ENCODE peak calls at places on chromosome 9, in four cellular contexts. K is GM12892, R is ovary, N is A549. T is an unnamed sample.

GRCh38 chr9:101601904-101602765 is 7.4 kb upstream of the PPP3R2 start:
- DNase-seq in K (no peak), R (no peak), N (peak), T (peak)

GRCh38 chr9:15246688-15247087 is 60.3 kb downstream of the TTC39B start:
- DNase-seq in K (no peak), R (no peak), N (no peak), T (no peak)

GRCh38 chr9:18675345-18675744 is 201.4 kb downstream of the ADAMTSL1 start:
- DNase-seq in K (no peak), R (no peak), N (no peak), T (no peak)

GRCh38 chr9:92746567-92747458 is 17.8 kb downstream of the BICD2 start:
- DNase-seq in K (no peak), R (no peak), N (no peak), T (no peak)

GRCh38 chr9:34463098-34463900 is 4.7 kb downstream of the DNAI1 start:
- DNase-seq in K (no peak), R (no peak), N (peak), T (peak)

GRCh38 chr9:89940625-89941024 is 335.8 kb downstream of the GADD45G start:
- DNase-seq in K (no peak), R (no peak), N (no peak), T (peak)

GRCh38 chr9:35910613-35911488 is 1.6 kb downstream of the SPAAR start:
- DNase-seq in K (no peak), R (no peak), N (peak), T (no peak)

GRCh38 chr9:12740845-12741244 is 34.0 kb upstream of the LURAP1L start:
- DNase-seq in K (no peak), R (no peak), N (no peak), T (no peak)

GRCh38 chr9:134591082-134591571 is 50.5 kb upstream of the COL5A1 start:
- DNase-seq in K (no peak), R (no peak), N (no peak), T (no peak)

GRCh38 chr9:87157366-87158031 is 210.2 kb upstream of the GAS1 start:
- DNase-seq in K (no peak), R (no peak), N (no peak), T (no peak)

GRCh38 chr9:132854832-132855231 is 23.3 kb downstream of the AK8 start:
- DNase-seq in K (no peak), R (no peak), N (no peak), T (no peak)

GRCh38 chr9:93667006-93667405 is 90.6 kb downstream of the PHF2 start:
- DNase-seq in K (no peak), R (no peak), N (no peak), T (no peak)

GRCh38 chr9:129463477-129463876 is 157.4 kb downstream of the C9orf50 start:
- DNase-seq in K (no peak), R (no peak), N (no peak), T (no peak)

GRCh38 chr9:135181336-135181735 is 93.9 kb downstream of the OLFM1 start:
- DNase-seq in K (no peak), R (no peak), N (no peak), T (no peak)

GRCh38 chr9:99221266-99221622 is 498 bp downstream of the ALG2 start:
- DNase-seq in K (no peak), R (no peak), N (peak), T (peak)

GRCh38 chr9:99221623-99222415 is at the start of the genes ALG2 and SEC61B:
- DNase-seq in K (peak), R (peak), N (peak), T (peak)

GRCh38 chr9:99226054-99226453 is 4.0 kb downstream of the SEC61B start:
- DNase-seq in K (no peak), R (no peak), N (no peak), T (no peak)

GRCh38 chr9:99224445-99224844 is 2.4 kb downstream of the SEC61B start:
- DNase-seq in K (no peak), R (no peak), N (no peak), T (no peak)

DNA sequence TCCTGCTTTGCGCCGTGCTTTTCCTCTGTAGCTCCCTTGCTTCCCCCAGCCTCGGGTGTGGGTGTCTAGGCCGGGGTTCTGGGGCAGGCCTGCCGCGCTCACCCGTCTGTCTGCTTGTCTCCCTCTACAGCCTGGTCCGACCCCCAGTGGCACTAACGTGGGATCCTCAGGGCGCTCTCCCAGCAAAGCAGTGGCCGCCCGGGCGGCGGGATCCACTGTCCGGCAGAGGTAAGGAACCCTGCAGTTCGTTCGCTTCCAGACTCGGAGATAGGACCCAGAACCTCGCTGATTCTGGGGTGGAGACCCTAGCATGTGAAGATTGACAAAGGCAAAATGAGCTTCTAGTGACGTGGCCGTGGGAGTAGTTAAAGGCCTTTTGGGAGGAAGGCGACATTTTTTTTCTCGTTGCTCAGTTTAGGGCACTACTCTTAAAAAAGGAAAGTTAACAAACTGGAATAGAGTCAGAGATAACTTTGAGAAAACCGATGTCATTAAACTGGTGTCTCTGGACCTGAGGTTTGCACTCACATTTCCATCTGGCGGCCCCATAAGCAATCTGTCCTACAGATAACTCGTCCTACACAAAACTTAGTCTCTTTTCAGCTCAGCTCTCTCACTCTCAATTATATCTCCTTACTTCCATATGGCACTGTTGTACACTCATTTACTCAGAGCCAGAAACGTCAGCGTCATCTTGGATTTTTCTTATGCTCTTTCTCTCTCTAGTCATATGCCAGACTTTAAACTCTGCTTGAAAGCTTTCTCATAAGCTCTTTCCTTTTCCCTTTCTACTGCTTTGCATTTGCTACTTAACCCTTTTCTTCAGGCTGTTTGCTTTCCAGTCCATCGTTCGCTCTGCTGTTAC is 566 bp downstream of the SEC61B start:
- DNase-seq in K (no peak), R (no peak), N (no peak), T (no peak)
- TF ChIP-seq POLR2A in K (no peak), R (no peak), N (no peak), T (no peak)

GRCh38 chr9:272251-273213 is 57.9 kb downstream of the DOCK8 start:
- DNase-seq in K (peak), R (no peak), N (no peak), T (no peak)
- TF ChIP-seq POLR2A in K (peak), R (no peak), N (no peak), T (no peak)

GRCh38 chr9:127785933-127786772 is at the start of gene CDK9:
- DNase-seq in K (peak), R (peak), N (peak), T (peak)
- TF ChIP-seq POLR2A in K (peak), R (peak), N (peak), T (peak)

DNA sequence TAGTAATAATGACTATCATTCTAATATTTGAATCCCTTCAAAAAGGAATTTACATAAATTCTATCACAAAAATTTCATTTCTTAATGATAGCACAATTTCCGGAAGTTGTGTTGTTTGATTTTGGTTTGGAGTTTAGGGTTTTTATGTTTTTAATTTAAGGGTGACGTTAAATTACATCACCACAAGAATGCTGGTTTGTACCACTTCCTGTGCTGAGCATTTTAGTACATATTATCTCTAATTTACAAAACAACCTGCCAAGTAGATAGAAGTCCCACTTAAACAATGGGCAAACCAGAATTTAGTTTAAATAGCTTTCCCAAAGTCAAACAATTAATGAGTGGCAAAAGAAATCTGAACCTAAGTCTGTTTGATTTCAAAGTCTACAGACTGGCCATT is 63.4 kb downstream of the DENND1A start:
- DNase-seq in K (no peak), R (no peak), N (no peak), T (no peak)
- TF ChIP-seq POLR2A in K (no peak), R (no peak), N (no peak), T (no peak)

GRCh38 chr9:137460363-137461315 is 1.5 kb upstream of the NSMF start:
- DNase-seq in K (no peak), R (peak), N (no peak), T (no peak)

GRCh38 chr9:137459601-137460362 is 648 bp upstream of the NSMF start:
- DNase-seq in K (no peak), R (peak), N (no peak), T (no peak)

GRCh38 chr9:137458194-137459146 is 664 bp downstream of the NSMF start:
- DNase-seq in K (no peak), R (peak), N (no peak), T (no peak)

GRCh38 chr9:137457406-137458193 is 1.5 kb downstream of the NSMF start:
- DNase-seq in K (no peak), R (peak), N (no peak), T (no peak)

GRCh38 chr9:137459147-137459600 is at the start of gene NSMF:
- DNase-seq in K (peak), R (peak), N (peak), T (peak)
- TF ChIP-seq POLR2A in K (peak), R (peak), N (peak), T (peak)

DNA sequence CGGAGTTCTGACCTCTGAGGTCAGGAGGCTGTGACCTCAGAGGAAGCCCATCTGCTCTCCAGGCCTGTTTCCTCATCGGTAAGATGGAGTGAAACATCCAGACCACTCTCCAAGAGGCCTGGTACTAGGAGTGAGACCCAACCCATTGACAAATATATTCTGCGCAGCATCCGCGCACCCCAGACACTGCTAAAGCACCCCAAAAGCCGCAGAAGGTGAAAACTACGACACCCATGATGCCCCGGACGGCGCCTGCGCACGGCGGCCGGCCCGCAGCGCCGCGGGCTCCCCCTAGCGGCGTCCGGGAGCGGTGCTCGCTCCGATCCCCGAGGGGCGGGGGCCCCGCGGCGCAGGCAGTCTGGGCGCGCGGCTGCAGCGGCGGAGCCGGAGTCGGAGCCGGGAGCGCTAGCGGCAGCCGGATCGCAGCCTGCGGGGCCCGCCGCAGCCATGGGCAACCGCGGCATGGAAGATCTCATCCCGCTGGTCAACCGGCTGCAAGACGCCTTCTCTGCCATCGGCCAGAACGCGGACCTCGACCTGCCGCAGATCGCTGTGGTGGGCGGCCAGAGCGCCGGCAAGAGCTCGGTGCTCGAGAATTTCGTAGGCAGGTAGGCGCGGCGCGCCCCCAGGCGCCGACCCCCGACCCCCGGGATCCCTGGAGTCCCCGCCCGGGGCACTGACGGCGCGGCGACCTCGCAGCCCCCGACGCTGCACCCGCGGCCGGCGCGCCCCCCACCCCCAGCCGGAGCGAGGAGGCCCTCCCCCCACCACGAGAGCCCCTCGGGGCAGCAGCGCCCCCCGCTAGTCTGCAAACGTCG is at the start of gene DNM1:
- DNase-seq in K (peak), R (peak), N (peak), T (peak)
- TF ChIP-seq POLR2A in K (no peak), R (no peak), N (peak), T (peak)

DNA sequence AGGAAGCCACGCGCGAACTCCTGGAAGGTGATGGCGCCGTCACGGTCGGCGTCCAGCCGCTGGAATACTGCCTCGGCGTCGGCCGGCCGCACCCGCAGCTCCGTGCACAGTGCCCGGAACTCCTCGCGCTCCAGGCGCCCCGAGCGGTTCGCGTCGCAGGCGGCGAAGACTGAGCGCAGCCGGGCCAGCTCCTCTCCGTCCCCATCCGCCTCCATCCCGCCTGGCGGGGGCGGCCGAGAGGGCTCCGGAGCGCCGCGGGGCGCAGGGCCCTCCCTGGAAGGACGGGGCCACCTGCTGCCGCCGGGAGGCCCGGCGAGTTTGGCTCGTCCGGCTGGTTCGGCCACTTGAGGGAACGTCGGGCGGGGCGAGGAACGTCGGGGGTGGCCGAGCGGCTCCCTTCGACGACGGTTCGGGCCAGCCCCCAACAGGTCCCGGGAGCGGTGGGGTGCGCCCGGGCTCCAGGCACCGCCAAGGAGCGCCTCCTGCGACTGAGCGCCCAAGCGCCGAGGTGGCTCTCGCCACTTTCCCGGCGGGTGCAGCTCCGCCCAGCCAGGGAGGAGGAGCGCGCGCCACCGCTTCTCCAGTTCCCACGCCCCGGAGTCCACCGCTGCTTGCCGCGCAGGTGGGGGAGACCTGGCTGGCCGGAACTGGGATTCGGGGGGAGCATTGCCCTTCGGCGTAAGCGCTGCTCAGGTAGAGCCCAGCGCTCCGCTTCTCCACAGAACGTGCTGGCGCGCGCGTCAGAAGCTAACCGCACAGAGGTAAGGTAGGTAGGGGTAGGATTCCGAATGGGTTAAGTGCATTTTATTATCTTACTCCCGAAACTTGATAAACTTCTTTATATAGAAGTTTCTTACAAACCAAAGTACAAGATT is at the start of gene RASEF:
- DNase-seq in K (no peak), R (no peak), N (peak), T (no peak)
- TF ChIP-seq POLR2A in K (no peak), R (no peak), N (peak), T (no peak)

GRCh38 chr9:118614011-118614410 is 755.2 kb downstream of the BRINP1 start:
- DNase-seq in K (no peak), R (no peak), N (no peak), T (no peak)
- TF ChIP-seq POLR2A in K (no peak), R (no peak), N (no peak), T (no peak)